ENCODE peak calls at places on chromosomes 11 and 22, in ten cellular contexts. S, K, Y, P, C, A, L, E, H and I are unnamed samples.

GRCh38 chr11:7353100-7353499 is 101.4 kb downstream of the SYT9 start:
- DNase-seq in S (peak; percentile 21), K (no peak), Y (no peak), P (peak; percentile 22), C (peak; percentile 50), A (peak; percentile 26), L (no peak), E (peak; percentile 7), H (peak; percentile 45), I (peak; percentile 23)

GRCh38 chr11:64934765-64935633 is 694 bp downstream of the GPHA2 start:
- DNase-seq in S (no peak), K (no peak), Y (no peak), P (no peak), C (no peak), A (peak; percentile 67), L (no peak), E (no peak), H (no peak), I (no peak)

GRCh38 chr22:20001082-20001638 is 15.5 kb downstream of the ARVCF start:
- DNase-seq in S (no peak), K (no peak), Y (no peak), P (no peak), C (no peak), A (no peak), L (no peak), E (no peak), H (no peak), I (no peak)

GRCh38 chr11:1564535-1565172 is 7.4 kb downstream of the DUSP8 start:
- DNase-seq in S (peak; percentile 93), K (no peak), Y (peak; percentile 83), P (peak; percentile 72), C (peak; percentile 24), A (no peak), L (peak; percentile 31), E (peak; percentile 80), H (no peak), I (no peak)

GRCh38 chr11:134026655-134027343 is 42.1 kb upstream of the JAM3 start:
- DNase-seq in S (no peak), K (no peak), Y (no peak), P (no peak), C (no peak), A (no peak), L (no peak), E (no peak), H (no peak), I (no peak)

GRCh38 chr11:94740083-94740974 is 27.8 kb upstream of the AMOTL1 start:
- DNase-seq in S (no peak), K (no peak), Y (no peak), P (peak; percentile 17), C (no peak), A (no peak), L (peak; percentile 27), E (peak; percentile 54), H (no peak), I (no peak)

GRCh38 chr11:20084921-20085814 is 75.1 kb downstream of the DBX1 start:
- DNase-seq in S (no peak), K (no peak), Y (no peak), P (no peak), C (no peak), A (peak; percentile 90), L (no peak), E (no peak), H (no peak), I (no peak)

GRCh38 chr11:76742912-76743311 is 40.2 kb upstream of the TSKU start:
- DNase-seq in S (no peak), K (no peak), Y (peak; percentile 23), P (no peak), C (no peak), A (no peak), L (no peak), E (no peak), H (no peak), I (no peak)

GRCh38 chr22:23218867-23219251 is 38.5 kb downstream of the BCR start:
- DNase-seq in S (no peak), K (peak; percentile 81), Y (no peak), P (peak; percentile 40), C (no peak), A (peak; percentile 59), L (no peak), E (no peak), H (no peak), I (no peak)

GRCh38 chr11:126460417-126461095 is 105.1 kb downstream of the ST3GAL4 start:
- DNase-seq in S (no peak), K (no peak), Y (no peak), P (no peak), C (no peak), A (no peak), L (no peak), E (no peak), H (no peak), I (no peak)

GRCh38 chr11:133833101-133833898 is 12.0 kb downstream of the SPATA19 start:
- DNase-seq in S (no peak), K (peak; percentile 25), Y (no peak), P (no peak), C (no peak), A (no peak), L (no peak), E (no peak), H (no peak), I (no peak)

GRCh38 chr11:41989800-41990380 is 530.4 kb upstream of the LRRC4C start:
- DNase-seq in S (no peak), K (no peak), Y (no peak), P (no peak), C (no peak), A (no peak), L (no peak), E (no peak), H (no peak), I (no peak)
- TF ChIP-seq CTCF in S (no peak), K (no peak), Y (no peak), P (no peak), C (no peak), A (no peak), L (no peak), E (no peak), H (no peak), I (no peak)

GRCh38 chr11:23113887-23114216 is 253.6 kb upstream of the CCDC179 start:
- DNase-seq in S (no peak), K (no peak), Y (no peak), P (no peak), C (no peak), A (no peak), L (no peak), E (no peak), H (no peak), I (no peak)

GRCh38 chr11:23112390-23112789 is 252.1 kb upstream of the CCDC179 start:
- DNase-seq in S (no peak), K (no peak), Y (no peak), P (no peak), C (no peak), A (no peak), L (no peak), E (no peak), H (no peak), I (no peak)

GRCh38 chr11:23112987-23113886 is 253.0 kb upstream of the CCDC179 start:
- DNase-seq in S (peak; percentile 3), K (no peak), Y (no peak), P (peak; percentile 65), C (peak; percentile 44), A (peak; percentile 69), L (no peak), E (no peak), H (peak; percentile 31), I (no peak)
- TF ChIP-seq CTCF in S (no peak), K (peak; percentile 13), Y (peak; percentile 74), P (peak; percentile 67), C (peak; percentile 49), A (peak; percentile 67), L (peak; percentile 49), E (no peak), H (peak; percentile 71), I (no peak)

DNA sequence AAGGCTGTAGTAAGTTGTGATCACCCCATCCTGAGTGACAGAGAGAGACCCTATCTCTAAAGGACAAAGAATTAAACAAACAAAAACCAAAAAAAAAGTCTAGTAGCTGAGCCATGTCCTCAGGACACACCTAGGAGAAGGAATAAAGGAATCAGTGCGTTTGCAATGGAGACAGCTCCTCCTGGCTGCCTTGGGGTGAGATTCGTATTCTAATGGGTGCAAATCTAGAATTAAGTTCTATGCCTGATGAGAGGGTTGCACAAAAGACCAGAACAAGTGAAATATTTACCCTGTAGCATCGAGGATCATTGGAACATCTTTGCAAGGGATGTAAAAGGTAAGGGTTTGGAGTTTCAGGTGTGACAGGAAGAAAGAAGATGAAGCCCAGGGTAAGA is 70.3 kb upstream of the BMAL1 start:
- DNase-seq in S (no peak), K (no peak), Y (no peak), P (no peak), C (peak; percentile 47), A (no peak), L (no peak), E (no peak), H (no peak), I (no peak)
- TF ChIP-seq CTCF in S (no peak), K (no peak), Y (peak; percentile 8), P (peak; percentile 23), C (no peak), A (peak; percentile 37), L (no peak), E (no peak), H (no peak), I (no peak)

GRCh38 chr11:75572744-75573143 is 10.7 kb downstream of the SERPINH1 start:
- DNase-seq in S (no peak), K (no peak), Y (no peak), P (no peak), C (no peak), A (no peak), L (no peak), E (no peak), H (no peak), I (no peak)

GRCh38 chr11:75576445-75577049 is 14.5 kb downstream of the SERPINH1 start:
- DNase-seq in S (peak; percentile 38), K (peak; percentile 71), Y (no peak), P (peak; percentile 53), C (no peak), A (no peak), L (peak; percentile 69), E (no peak), H (peak; percentile 59), I (peak; percentile 60)

GRCh38 chr11:75576017-75576416 is 14.0 kb downstream of the SERPINH1 start:
- DNase-seq in S (no peak), K (no peak), Y (no peak), P (no peak), C (no peak), A (no peak), L (no peak), E (no peak), H (no peak), I (no peak)

GRCh38 chr11:75577198-75577597 is 15.1 kb downstream of the SERPINH1 start:
- DNase-seq in S (peak; percentile 85), K (no peak), Y (no peak), P (no peak), C (peak; percentile 30), A (no peak), L (no peak), E (peak; percentile 63), H (peak; percentile 56), I (no peak)

DNA sequence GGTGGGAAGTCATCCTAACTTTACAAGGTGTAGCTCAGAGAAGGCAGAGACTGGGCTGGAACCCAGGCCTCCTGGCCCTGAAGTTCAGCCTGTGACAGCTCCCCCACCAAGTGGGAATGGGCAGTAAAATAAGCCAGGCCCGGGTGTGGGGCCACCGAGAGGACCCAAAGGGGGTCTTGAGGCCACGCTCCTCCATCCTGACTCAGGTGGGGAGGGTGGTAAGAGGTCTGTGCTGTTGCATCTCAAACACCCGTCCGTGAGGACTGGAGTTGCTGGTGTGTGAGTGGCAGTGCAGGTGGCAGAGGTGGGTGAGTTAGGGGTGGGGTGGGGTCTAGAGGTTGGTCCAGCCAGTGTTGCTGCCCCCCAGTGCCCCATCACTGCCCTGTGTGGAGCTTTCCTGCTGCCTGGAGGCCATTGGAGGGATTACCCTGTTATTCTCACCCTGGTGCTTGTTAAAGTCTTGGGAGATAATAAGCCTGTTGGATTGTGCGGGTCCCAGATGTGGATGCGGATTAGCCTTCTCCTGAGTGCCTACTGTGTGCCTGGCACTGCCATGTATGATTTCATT is 12.7 kb downstream of the SERPINH1 start:
- DNase-seq in S (no peak), K (no peak), Y (no peak), P (no peak), C (no peak), A (no peak), L (no peak), E (no peak), H (no peak), I (no peak)
- TF ChIP-seq CTCF in S (peak; percentile 56), K (no peak), Y (peak; percentile 50), P (peak; percentile 39), C (no peak), A (peak; percentile 34), L (no peak), E (no peak), H (no peak), I (no peak)